ENCODE peak calls at places on chromosomes 4 and X, in four cellular contexts. U is cardiac muscle cell, M is cardiac fibroblast, V is fibroblast of pulmonary artery. E is an unnamed sample.

GRCh38 chr4:85787133-85787532 is 312.2 kb downstream of the ARHGAP24 start:
- DNase-seq in U (peak), M (peak), V (peak), E (no peak)

GRCh38 chr4:22962186-22962786 is 269.5 kb downstream of the GBA3 start:
- DNase-seq in U (peak), V (peak), M (peak), E (peak)

GRCh38 chr4:41428941-41429669 is 108.9 kb upstream of the LIMCH1 start:
- DNase-seq in V (no peak), U (no peak), M (no peak), E (no peak)

GRCh38 chrX:43860646-43861370 is 21.4 kb downstream of the MAOB start:
- DNase-seq in V (peak), U (peak), M (peak), E (no peak)

GRCh38 chr4:73127839-73128448 is 58.4 kb upstream of the COX18 start:
- DNase-seq in M (peak), V (peak), U (peak), E (no peak)

GRCh38 chr4:158930573-158930972 is 161.7 kb downstream of the FNIP2 start:
- DNase-seq in U (no peak), V (no peak), M (no peak), E (no peak)

GRCh38 chr4:47752214-47752613 is 85.7 kb downstream of the CORIN start:
- DNase-seq in U (no peak), V (no peak), M (no peak), E (no peak)

GRCh38 chrX:96985046-96985445 is 101.3 kb downstream of the RPA4 start:
- DNase-seq in M (no peak), U (no peak), V (no peak), E (no peak)

GRCh38 chr4:66575024-66575696 is 904.9 kb upstream of the EPHA5 start:
- DNase-seq in V (peak), U (peak), M (peak), E (no peak)

GRCh38 chr4:177251237-177251636 is 58.4 kb upstream of the NEIL3 start:
- DNase-seq in M (no peak), V (no peak), U (no peak), E (no peak)

GRCh38 chr4:154506253-154506652 is 14.7 kb upstream of the DCHS2 start:
- DNase-seq in V (peak), M (peak), U (peak), E (peak)

GRCh38 chr4:113106076-113106475 is 56.6 kb downstream of the ANK2 start:
- DNase-seq in U (peak), M (peak), V (peak), E (no peak)

GRCh38 chrX:79270401-79270800 is 96.7 kb downstream of the ITM2A start:
- DNase-seq in V (peak), U (peak), M (peak), E (peak)

GRCh38 chr4:89954906-89955305 is 60.3 kb downstream of the MMRN1 start:
- DNase-seq in U (no peak), M (no peak), V (no peak), E (no peak)

GRCh38 chr4:89952458-89952857 is 57.8 kb downstream of the MMRN1 start:
- DNase-seq in M (no peak), V (no peak), U (no peak), E (no peak)

DNA sequence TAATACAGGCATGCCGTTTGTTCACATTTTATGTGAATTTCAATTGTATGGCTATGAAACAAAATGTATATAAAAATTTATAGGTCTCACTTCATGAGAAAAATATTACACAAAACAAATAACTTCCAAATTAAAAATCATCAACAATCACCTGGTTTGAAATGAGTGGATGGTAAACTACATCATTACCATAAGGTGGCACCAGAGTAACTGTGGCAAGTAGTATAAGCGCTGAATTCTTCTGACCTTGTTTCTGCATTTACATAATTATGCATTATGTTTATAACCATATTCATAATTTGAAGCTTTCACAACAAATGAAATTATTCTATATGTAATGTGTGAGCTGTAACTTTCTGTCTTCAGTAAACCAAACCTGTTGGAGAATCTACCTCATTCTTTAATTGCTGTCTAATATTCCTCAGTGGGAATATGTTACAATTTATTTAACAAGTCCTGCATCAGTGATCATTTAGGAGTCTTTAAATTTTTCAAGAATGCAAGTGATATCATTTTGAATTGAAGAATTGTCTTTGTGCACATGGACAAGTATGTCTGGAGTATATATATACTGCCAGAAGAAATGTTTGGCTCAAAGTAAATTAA is 55.2 kb downstream of the MMRN1 start:
- DNase-seq in M (no peak), V (no peak), U (no peak), E (no peak)
- TF ChIP-seq CTCF in M (no peak), V (peak), U (peak), E (peak)

DNA sequence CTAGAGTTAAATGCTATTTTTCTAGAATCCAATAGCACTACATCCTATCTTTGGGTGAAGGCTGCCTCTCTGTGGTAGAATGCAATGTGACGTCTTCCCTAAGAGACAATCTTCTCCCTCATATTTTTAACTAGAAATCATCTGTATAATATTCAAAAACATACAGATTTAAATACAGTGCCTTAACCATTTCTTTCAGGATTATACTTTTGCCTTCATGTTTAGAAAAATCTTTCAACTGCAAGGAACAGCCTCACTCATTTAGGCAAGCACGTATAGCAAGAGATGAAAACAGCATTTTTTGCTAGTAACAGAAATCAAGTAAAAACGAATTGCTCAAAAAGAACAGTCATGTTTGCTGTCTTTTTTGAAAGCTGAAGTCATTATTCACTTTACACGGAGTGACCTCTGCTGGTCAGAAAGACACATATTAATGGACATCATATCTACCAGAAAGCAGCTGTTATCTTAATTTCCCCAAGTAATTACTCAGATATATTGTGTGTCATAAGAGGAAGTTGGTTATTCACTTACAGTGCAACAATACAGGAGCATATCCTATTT is 422.3 kb downstream of the STPG2 start:
- DNase-seq in U (peak), V (peak), M (peak), E (no peak)
- TF ChIP-seq CTCF in U (peak), V (peak), M (peak), E (peak)

GRCh38 chr4:121656269-121656641 is 40.5 kb downstream of the ANXA5 start:
- DNase-seq in V (peak), U (peak), M (peak), E (peak)
- TF ChIP-seq CTCF in V (peak), U (peak), M (peak), E (peak)

DNA sequence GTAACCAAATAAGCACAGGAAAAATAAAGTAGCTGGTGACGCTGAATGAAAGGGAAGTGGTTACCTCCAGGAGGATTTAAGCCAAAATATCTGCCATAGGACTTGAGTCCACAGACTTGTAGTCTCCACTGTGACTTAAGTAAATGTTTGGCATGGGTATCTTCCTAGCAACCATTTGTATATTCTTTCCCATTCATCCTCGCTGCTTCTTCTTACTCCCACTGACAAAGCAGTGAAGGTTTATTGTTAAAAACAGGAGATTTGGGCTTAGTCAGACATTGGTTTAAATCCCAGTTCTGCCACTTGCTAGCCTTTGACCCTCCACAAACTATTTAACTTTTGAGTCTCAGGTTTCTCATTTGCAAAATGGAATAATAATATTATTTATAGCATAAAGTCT is 22.3 kb downstream of the COL4A6 start:
- DNase-seq in M (peak), U (no peak), V (peak), E (no peak)
- TF ChIP-seq CTCF in M (no peak), U (no peak), V (no peak), E (no peak)

DNA sequence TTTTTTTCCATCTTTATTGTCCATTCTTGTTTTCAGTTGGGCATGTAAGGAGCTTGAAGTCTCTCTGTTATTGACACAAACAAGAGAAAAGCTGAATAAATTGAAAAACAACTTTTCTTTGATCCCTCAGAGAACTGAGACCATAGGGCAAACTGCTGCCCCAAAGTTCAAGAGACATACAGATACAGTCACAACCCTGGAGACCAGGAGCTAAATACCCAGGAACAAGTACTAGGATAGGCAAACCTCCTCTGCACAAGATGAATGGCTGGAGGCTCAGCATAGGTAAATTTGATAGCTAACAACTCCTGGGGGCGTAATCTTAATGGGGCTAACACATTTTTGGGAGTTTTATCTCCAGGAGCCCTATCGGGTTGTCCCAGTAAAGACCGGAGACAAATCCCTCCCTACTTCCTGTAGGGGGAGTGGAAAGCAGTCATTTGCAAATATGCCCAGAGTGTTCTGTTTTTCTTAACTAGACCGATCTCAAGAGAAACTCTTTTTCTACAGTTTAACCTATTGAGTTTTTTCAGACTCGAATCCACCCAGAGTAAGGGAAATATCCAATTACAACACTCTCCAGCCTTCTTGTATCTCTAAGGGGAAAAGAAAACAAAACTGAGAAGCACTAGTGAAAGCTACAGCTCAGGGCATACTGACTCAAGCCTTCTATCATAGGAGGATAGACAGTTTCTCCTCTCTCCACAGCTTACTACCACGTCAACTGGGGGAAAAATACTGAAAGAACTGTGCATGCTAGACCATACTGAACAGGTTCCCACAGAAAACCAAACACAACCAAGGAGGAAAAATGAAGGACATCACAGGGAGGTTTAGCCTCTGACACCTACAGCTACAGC is 23.1 kb downstream of the MAGEA8 start:
- DNase-seq in U (peak), M (peak), V (peak), E (no peak)
- TF ChIP-seq CTCF in U (peak), M (peak), V (peak), E (no peak)

DNA sequence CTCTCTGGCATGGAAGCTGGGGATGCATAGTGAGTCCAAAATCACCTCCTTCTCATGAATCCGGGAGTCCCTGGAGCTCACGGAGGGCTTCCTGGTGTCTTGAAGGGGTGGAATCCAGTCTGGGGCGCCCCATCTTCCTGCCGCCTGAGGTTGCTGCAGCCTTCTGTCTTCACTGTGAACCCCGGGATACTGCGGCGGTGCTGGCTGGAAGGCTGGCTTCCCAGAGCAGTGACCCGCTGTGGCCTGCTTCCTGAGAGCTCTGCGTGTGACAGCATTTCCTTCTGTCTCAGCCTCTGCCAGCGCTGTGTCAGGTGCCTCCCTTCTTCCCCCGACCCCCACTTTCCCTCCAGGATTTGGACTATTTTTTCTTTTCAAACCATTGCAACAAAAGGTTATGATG is 98.8 kb upstream of the STOX2 start:
- DNase-seq in M (no peak), U (no peak), V (no peak), E (no peak)
- TF ChIP-seq CTCF in M (no peak), U (no peak), V (no peak), E (no peak)

DNA sequence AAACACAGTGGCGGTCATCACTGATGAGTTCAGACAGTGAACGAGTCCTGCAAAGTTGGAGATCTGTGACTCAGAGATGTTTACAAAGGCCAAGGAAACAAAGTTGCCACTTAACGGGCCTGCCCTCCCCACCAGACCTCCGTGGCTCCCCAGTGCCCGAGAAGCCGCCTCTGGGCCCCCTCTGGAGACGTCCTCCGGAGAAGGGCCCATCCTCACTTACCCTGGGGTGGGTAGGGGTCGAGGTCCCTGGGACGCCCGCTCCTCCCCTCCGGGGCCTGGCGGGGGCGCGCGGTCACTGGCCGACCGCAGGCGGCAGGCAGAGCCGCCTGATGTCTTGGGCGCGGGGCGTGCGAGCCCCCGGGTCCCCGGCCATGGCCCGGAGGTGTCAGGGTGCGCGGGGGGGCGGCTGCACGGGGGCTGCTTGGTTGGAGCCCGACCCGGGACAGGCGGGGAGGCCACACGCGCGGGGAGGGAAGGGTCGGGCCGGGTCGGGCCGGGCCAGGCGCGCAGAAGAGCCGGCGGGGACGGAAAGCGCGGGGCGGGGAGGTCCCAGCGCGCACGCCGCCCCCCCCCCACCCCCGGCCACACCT is 590 bp downstream of the DHRSX start:
- DNase-seq in V (peak), M (peak), U (peak), E (peak)
- TF ChIP-seq CTCF in V (no peak), M (no peak), U (peak), E (no peak)

GRCh38 chrX:72003811-72004750 is 93.4 kb downstream of the NHSL2 start:
- DNase-seq in U (peak), V (peak), M (peak), E (peak)
- TF ChIP-seq CTCF in U (peak), V (no peak), M (no peak), E (peak)

GRCh38 chr4:74446193-74446868 is 1.4 kb downstream of the AREG start:
- DNase-seq in M (peak), V (peak), U (peak), E (no peak)

GRCh38 chr4:74441744-74442143 is 3.2 kb upstream of the AREG start:
- DNase-seq in V (no peak), M (no peak), U (no peak), E (no peak)

GRCh38 chr4:74447636-74448233 is 2.8 kb downstream of the AREG start:
- DNase-seq in V (peak), M (peak), U (peak), E (no peak)

GRCh38 chr4:74446896-74447295 is 2.0 kb downstream of the AREG start:
- DNase-seq in V (peak), M (no peak), U (peak), E (no peak)

DNA sequence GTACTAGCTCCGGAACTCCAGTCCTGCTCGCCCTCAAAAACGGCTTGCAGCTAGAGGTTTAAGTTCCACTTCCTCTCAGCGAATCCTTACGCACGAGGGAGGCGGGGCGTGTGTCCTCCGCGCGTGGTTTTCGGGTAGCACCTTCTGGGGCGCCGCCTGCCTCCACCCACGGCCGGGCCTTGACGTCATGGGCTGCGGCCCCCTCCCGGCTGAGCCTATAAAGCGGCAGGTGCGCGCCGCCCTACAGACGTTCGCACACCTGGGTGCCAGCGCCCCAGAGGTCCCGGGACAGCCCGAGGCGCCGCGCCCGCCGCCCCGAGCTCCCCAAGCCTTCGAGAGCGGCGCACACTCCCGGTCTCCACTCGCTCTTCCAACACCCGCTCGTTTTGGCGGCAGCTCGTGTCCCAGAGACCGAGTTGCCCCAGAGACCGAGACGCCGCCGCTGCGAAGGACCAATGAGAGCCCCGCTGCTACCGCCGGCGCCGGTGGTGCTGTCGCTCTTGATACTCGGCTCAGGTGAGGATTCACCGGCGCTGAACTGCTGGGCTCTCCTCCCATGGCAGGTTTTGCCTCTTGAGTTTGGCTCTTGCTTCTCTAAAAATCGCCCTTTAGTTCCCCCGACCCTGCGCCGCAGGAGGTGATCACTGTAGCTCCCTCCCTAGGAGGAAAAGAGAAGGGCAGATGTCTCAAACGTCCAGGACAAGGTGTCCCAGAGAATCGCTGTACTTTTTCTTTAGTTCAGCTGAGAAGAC is at the start of gene AREG:
- DNase-seq in V (peak), M (peak), U (peak), E (peak)
- TF ChIP-seq CTCF in V (peak), M (peak), U (peak), E (peak)

GRCh38 chr4:184395451-184395917 is 78.9 kb downstream of the IRF2 start:
- DNase-seq in V (no peak), M (no peak), U (no peak), E (no peak)

GRCh38 chr4:184396570-184397515 is 77.5 kb downstream of the IRF2 start:
- DNase-seq in V (no peak), U (no peak), M (no peak), E (no peak)

GRCh38 chr4:184398741-184399504 is 75.4 kb downstream of the IRF2 start:
- DNase-seq in U (no peak), M (no peak), V (no peak), E (no peak)

GRCh38 chr4:184397516-184398163 is 76.7 kb downstream of the IRF2 start:
- DNase-seq in V (no peak), M (peak), U (peak), E (no peak)

GRCh38 chr4:184396001-184396400 is 78.3 kb downstream of the IRF2 start:
- DNase-seq in M (no peak), V (no peak), U (no peak), E (no peak)
- TF ChIP-seq CTCF in M (no peak), V (no peak), U (no peak), E (no peak)